ENCODE peak calls at places on chromosomes 5 and 9, in nine cellular contexts. E is Calu3; J is CD8-positive, alpha-beta T cell; K is breast epithelium; B is A549; I is kidney; T is astrocyte of the spinal cord; D is RWPE1; N is WTC11. U is an unnamed sample.

GRCh38 chr5:60334281-60334713 is 365.7 kb downstream of the DEPDC1B start:
- DNase-seq in E (no peak), J (no peak), K (no peak), B (peak), I (no peak), T (peak), D (peak), N (no peak), U (no peak)

GRCh38 chr9:108565651-108566378 is 290.0 kb downstream of the ACTL7B start:
- DNase-seq in E (peak), J (no peak), K (no peak), B (peak), I (no peak), T (peak), D (peak), N (peak), U (peak)

GRCh38 chr9:81318571-81318970 is 370.8 kb downstream of the TLE1 start:
- DNase-seq in E (peak), J (no peak), K (no peak), B (peak), I (no peak), T (peak), D (peak), N (no peak), U (no peak)

GRCh38 chr9:103894184-103894583 is 199.9 kb upstream of the SMC2 start:
- DNase-seq in E (no peak), J (no peak), K (no peak), B (no peak), I (no peak), T (no peak), D (no peak), N (no peak), U (no peak)

GRCh38 chr9:121267689-121268597 is at the start of gene GSN:
- DNase-seq in E (peak), J (peak), K (peak), B (peak), I (peak), T (peak), D (peak), N (peak), U (peak)

GRCh38 chr9:107363511-107364182 is 80.6 kb downstream of the RAD23B start:
- DNase-seq in E (no peak), J (no peak), K (peak), B (no peak), I (no peak), T (no peak), D (no peak), N (no peak), U (no peak)

GRCh38 chr5:171773106-171773505 is 12.5 kb upstream of the SMIM23 start:
- DNase-seq in E (no peak), J (no peak), K (no peak), B (no peak), I (no peak), T (no peak), D (no peak), N (no peak), U (no peak)

GRCh38 chr5:7868773-7869473 is at the start of the genes FASTKD3 and MTRR:
- DNase-seq in E (peak), J (peak), K (peak), B (peak), I (peak), T (peak), D (peak), N (peak), U (peak)

GRCh38 chr5:108730617-108731340 is 16.9 kb upstream of the FER start:
- DNase-seq in E (no peak), J (no peak), K (no peak), B (no peak), I (no peak), T (no peak), D (no peak), N (no peak), U (no peak)

GRCh38 chr5:89315194-89315593 is 432.2 kb upstream of the MEF2C start:
- DNase-seq in E (no peak), J (no peak), K (no peak), B (no peak), I (no peak), T (peak), D (no peak), N (no peak), U (no peak)

GRCh38 chr5:77133061-77133758 is 46.1 kb upstream of the ZBED3 start:
- DNase-seq in E (peak), J (no peak), K (peak), B (peak), I (peak), T (peak), D (peak), N (no peak), U (no peak)

GRCh38 chr5:134371834-134372340 is 518 bp downstream of the UBE2B start:
- DNase-seq in E (peak), J (peak), K (peak), B (peak), I (peak), T (peak), D (peak), N (peak), U (peak)

GRCh38 chr9:99377790-99378775 is 156.0 kb downstream of the SEC61B start:
- DNase-seq in E (no peak), J (no peak), K (no peak), B (no peak), I (no peak), T (peak), D (no peak), N (no peak), U (no peak)

GRCh38 chr9:89606049-89606481 is 1.3 kb downstream of the GADD45G start:
- DNase-seq in E (peak), J (peak), K (peak), B (peak), I (peak), T (peak), D (peak), N (peak), U (peak)

GRCh38 chr9:96874947-96875459 is 20.7 kb upstream of the ZNF782 start:
- DNase-seq in E (peak), J (peak), K (no peak), B (peak), I (peak), T (peak), D (peak), N (no peak), U (no peak)

GRCh38 chr9:96877269-96877668 is 23.0 kb upstream of the ZNF782 start:
- DNase-seq in E (no peak), J (no peak), K (no peak), B (no peak), I (peak), T (no peak), D (no peak), N (peak), U (no peak)

GRCh38 chr9:96874201-96874785 is 20.0 kb upstream of the ZNF782 start:
- DNase-seq in E (no peak), J (no peak), K (no peak), B (no peak), I (no peak), T (no peak), D (no peak), N (no peak), U (no peak)

GRCh38 chr9:96871176-96871575 is 16.9 kb upstream of the ZNF782 start:
- DNase-seq in E (no peak), J (no peak), K (no peak), B (no peak), I (no peak), T (no peak), D (no peak), N (no peak), U (no peak)

DNA sequence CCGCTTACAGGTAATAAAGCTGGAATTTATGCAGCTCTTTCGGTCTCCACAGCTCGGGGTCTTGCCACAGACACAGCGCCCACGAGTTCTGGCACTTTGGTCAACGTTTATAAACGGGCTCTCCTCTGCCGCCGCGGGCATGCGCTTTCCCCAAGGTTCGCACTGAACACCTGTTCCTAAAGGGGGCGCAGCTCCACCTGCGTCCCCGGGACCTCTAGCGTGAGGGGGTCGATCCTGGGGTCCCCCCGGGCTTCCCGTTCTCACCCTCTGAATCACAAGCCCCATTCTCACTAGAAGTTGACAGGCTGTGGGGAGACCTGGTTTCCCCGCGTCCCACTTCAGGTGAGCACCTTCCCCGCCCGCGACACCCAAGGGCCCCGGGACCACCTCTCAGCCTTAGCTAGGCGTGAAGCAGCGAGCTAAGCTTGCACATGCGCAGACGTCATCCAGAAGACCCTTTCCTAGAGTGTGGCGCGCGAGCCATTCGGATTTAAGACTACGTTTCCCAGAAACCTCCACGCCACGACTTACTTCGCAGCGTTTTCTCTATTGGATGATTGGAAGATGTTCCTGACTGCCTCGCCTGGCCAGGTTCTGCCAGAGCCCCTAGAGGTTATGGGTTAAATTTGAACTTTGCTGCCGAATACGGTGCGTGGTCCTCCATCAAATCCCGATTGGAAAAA is 21.3 kb upstream of the ZNF782 start:
- DNase-seq in E (peak), J (peak), K (no peak), B (peak), I (peak), T (peak), D (peak), N (peak), U (peak)
- TF ChIP-seq CTCF in E (peak), J (no peak), K (no peak), B (peak), I (peak), T (peak), D (peak), N (peak), U (peak)

GRCh38 chr5:96381526-96381925 is 51.5 kb downstream of the PCSK1 start:
- DNase-seq in E (no peak), J (peak), K (no peak), B (peak), I (no peak), T (no peak), D (no peak), N (no peak), U (no peak)
- TF ChIP-seq CTCF in E (no peak), J (no peak), K (no peak), B (peak), I (no peak), T (peak), D (no peak), N (no peak), U (no peak)

DNA sequence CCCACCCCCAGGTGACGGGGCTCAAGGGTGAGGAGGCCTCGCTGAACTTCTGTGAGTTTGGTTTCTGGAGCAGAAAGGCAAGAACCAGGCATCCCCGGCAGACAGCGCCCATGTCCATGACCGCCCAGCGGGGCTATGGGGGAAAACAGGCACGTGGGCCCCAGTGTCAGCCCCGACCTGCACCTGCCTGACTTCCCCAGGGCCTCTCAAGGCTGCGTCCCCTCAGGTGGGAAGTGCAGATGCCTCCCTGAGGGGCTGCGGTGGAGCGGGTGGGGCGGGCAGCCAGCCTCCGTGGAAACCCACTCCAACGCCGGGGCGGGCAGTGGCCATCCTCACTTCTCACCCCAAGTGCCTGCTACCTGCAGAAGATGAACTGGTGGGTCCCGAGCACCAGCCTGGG is 6.9 kb upstream of the CARD9 start:
- DNase-seq in E (no peak), J (no peak), K (no peak), B (no peak), I (no peak), T (no peak), D (no peak), N (no peak), U (no peak)
- TF ChIP-seq CTCF in E (no peak), J (no peak), K (no peak), B (no peak), I (no peak), T (no peak), D (no peak), N (no peak), U (no peak)

GRCh38 chr9:27352457-27353188 is 55.7 kb upstream of the EQTN start:
- DNase-seq in E (no peak), J (no peak), K (no peak), B (no peak), I (no peak), T (no peak), D (no peak), N (no peak), U (no peak)

GRCh38 chr9:27349681-27350080 is 52.7 kb upstream of the EQTN start:
- DNase-seq in E (no peak), J (no peak), K (no peak), B (no peak), I (no peak), T (no peak), D (no peak), N (no peak), U (no peak)

GRCh38 chr9:27353405-27354229 is 56.7 kb upstream of the EQTN start:
- DNase-seq in E (no peak), J (no peak), K (no peak), B (no peak), I (no peak), T (no peak), D (no peak), N (no peak), U (no peak)

GRCh38 chr9:27350382-27350781 is 53.4 kb upstream of the EQTN start:
- DNase-seq in E (no peak), J (no peak), K (no peak), B (no peak), I (no peak), T (no peak), D (no peak), N (no peak), U (no peak)

GRCh38 chr9:27351438-27351837 is 54.5 kb upstream of the EQTN start:
- DNase-seq in E (no peak), J (no peak), K (no peak), B (no peak), I (no peak), T (no peak), D (no peak), N (no peak), U (no peak)
- TF ChIP-seq CTCF in E (no peak), J (no peak), K (no peak), B (no peak), I (no peak), T (no peak), D (no peak), N (no peak), U (no peak)

GRCh38 chr9:22232971-22233370 is 213.7 kb upstream of the DMRTA1 start:
- DNase-seq in E (no peak), J (no peak), K (no peak), B (no peak), I (no peak), T (no peak), D (no peak), N (no peak), U (no peak)

GRCh38 chr9:22227986-22228385 is 218.6 kb upstream of the DMRTA1 start:
- DNase-seq in E (no peak), J (no peak), K (no peak), B (no peak), I (no peak), T (no peak), D (no peak), N (no peak), U (no peak)

GRCh38 chr9:22229069-22229468 is 217.6 kb upstream of the DMRTA1 start:
- DNase-seq in E (no peak), J (no peak), K (no peak), B (no peak), I (no peak), T (no peak), D (no peak), N (peak), U (no peak)

GRCh38 chr9:22228542-22228941 is 218.1 kb upstream of the DMRTA1 start:
- DNase-seq in E (no peak), J (no peak), K (no peak), B (no peak), I (no peak), T (no peak), D (no peak), N (no peak), U (no peak)
- TF ChIP-seq CTCF in E (no peak), J (no peak), K (no peak), B (no peak), I (no peak), T (peak), D (peak), N (no peak), U (no peak)

DNA sequence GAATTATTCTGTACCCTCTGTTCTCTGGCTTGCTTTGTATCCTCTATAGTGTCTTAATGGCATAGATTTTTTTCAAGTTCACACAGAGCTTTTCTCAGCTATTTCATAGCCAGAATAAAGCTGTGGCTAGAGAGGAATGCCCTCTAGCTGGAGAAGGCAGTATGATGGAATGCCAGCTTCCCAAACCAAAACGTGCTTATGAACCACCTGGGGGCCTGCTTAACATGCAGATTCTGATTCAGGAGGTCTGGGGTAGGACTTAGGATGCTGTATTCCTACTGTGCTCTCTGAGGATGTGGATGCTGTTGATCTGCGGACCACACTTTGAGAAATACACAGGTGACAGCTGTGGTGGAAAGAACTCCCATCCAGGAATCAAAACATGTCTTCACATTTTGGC is 49.9 kb upstream of the DPYSL3 start:
- DNase-seq in E (no peak), J (no peak), K (no peak), B (no peak), I (no peak), T (peak), D (no peak), N (no peak), U (no peak)
- TF ChIP-seq CTCF in E (no peak), J (no peak), K (no peak), B (no peak), I (no peak), T (peak), D (no peak), N (no peak), U (no peak)

DNA sequence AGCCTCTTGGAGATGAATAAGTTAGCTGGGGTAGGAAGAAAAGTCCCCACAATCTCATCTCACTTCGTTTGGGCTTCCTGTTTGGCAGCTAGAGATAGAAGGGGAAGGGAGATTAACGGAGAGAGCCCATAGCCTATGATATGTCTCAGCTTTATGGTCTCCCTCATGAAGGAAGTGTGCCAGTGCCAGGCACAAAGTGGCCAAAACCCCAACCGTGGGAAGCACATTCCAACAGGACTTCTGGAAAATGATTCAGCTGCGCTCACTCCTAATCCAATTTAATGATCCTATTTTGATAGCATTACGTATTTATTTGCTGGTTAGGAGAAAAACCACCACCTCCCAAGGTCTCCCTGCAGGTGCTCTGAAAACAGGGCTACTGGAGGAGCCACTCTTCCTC is 303.1 kb upstream of the CLINT1 start:
- DNase-seq in E (no peak), J (no peak), K (no peak), B (no peak), I (no peak), T (no peak), D (no peak), N (no peak), U (no peak)
- TF ChIP-seq CTCF in E (no peak), J (no peak), K (no peak), B (no peak), I (no peak), T (no peak), D (no peak), N (no peak), U (no peak)

DNA sequence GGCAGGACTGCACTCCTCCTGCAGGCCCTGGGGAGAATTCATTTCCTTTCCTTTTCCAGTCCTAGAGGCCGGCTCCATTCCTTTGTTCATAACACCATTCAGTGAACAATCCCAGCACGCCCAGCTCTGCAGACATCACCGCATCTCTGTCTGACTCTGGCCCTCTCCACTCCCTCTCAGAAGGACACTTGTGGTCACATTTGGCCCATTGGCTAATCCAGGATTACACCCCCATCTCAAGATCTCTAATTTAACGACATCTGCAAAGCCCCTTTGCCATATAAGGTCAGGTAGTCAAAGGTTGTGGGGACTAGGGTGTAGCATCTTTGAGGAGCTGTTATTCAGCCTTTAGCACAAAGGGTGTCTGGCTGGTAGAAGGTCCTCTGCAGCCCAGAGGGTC is 185.0 kb upstream of the DAP start:
- DNase-seq in E (no peak), J (no peak), K (no peak), B (no peak), I (no peak), T (no peak), D (no peak), N (no peak), U (no peak)
- TF ChIP-seq CTCF in E (no peak), J (no peak), K (no peak), B (no peak), I (no peak), T (no peak), D (no peak), N (no peak), U (no peak)